ENCODE peak calls at places on chromosomes 6 and 20, in ten cellular contexts. One of them, this sample, is unnamed.

GRCh38 chr6:47292944-47293343 is 16.8 kb downstream of the TNFRSF21 start:
- DNase-seq in right lobe of liver: no peak
- DNase-seq in endodermal cell: no peak
- DNase-seq in Peyer's patch: no peak
- DNase-seq in psoas muscle: no peak
- DNase-seq in CD8-positive, alpha-beta T cell: no peak
- DNase-seq in HCT116: no peak
- DNase-seq in spleen: no peak
- DNase-seq in lower lobe of right lung: no peak
- DNase-seq in GM23338: no peak
- DNase-seq in this sample: no peak

GRCh38 chr6:161141173-161141572 is 132.7 kb downstream of the AGPAT4 start:
- DNase-seq in right lobe of liver: no peak
- DNase-seq in endodermal cell: no peak
- DNase-seq in Peyer's patch: no peak
- DNase-seq in psoas muscle: no peak
- DNase-seq in CD8-positive, alpha-beta T cell: no peak
- DNase-seq in HCT116: no peak
- DNase-seq in spleen: no peak
- DNase-seq in lower lobe of right lung: no peak
- DNase-seq in GM23338: no peak
- DNase-seq in this sample: no peak

GRCh38 chr6:85078071-85078470 is 313.7 kb upstream of the TBX18 start:
- DNase-seq in right lobe of liver: no peak
- DNase-seq in endodermal cell: no peak
- DNase-seq in Peyer's patch: no peak
- DNase-seq in psoas muscle: no peak
- DNase-seq in CD8-positive, alpha-beta T cell: no peak
- DNase-seq in HCT116: peak
- DNase-seq in spleen: no peak
- DNase-seq in lower lobe of right lung: no peak
- DNase-seq in GM23338: no peak
- DNase-seq in this sample: no peak

GRCh38 chr6:12348530-12349511 is 58.7 kb downstream of the EDN1 start:
- DNase-seq in right lobe of liver: no peak
- DNase-seq in endodermal cell: no peak
- DNase-seq in Peyer's patch: no peak
- DNase-seq in psoas muscle: no peak
- DNase-seq in CD8-positive, alpha-beta T cell: no peak
- DNase-seq in HCT116: peak
- DNase-seq in spleen: no peak
- DNase-seq in lower lobe of right lung: peak
- DNase-seq in GM23338: no peak
- DNase-seq in this sample: peak

GRCh38 chr6:117329926-117330325 is 64.6 kb downstream of the VGLL2 start:
- DNase-seq in right lobe of liver: no peak
- DNase-seq in endodermal cell: no peak
- DNase-seq in Peyer's patch: no peak
- DNase-seq in psoas muscle: no peak
- DNase-seq in CD8-positive, alpha-beta T cell: no peak
- DNase-seq in HCT116: no peak
- DNase-seq in spleen: peak
- DNase-seq in lower lobe of right lung: no peak
- DNase-seq in GM23338: no peak
- DNase-seq in this sample: no peak

GRCh38 chr20:47677314-47678129 is 107.8 kb downstream of the SULF2 start:
- DNase-seq in right lobe of liver: no peak
- DNase-seq in endodermal cell: peak
- DNase-seq in Peyer's patch: peak
- DNase-seq in psoas muscle: no peak
- DNase-seq in CD8-positive, alpha-beta T cell: peak
- DNase-seq in HCT116: peak
- DNase-seq in spleen: peak
- DNase-seq in lower lobe of right lung: no peak
- DNase-seq in GM23338: peak
- DNase-seq in this sample: no peak

GRCh38 chr20:19679931-19680330 is 78.1 kb upstream of the RIN2 start:
- DNase-seq in right lobe of liver: no peak
- DNase-seq in endodermal cell: no peak
- DNase-seq in Peyer's patch: no peak
- DNase-seq in psoas muscle: no peak
- DNase-seq in CD8-positive, alpha-beta T cell: no peak
- DNase-seq in HCT116: no peak
- DNase-seq in spleen: no peak
- DNase-seq in lower lobe of right lung: no peak
- DNase-seq in GM23338: no peak
- DNase-seq in this sample: no peak

GRCh38 chr20:19552144-19552895 is 205.7 kb upstream of the RIN2 start:
- DNase-seq in right lobe of liver: no peak
- DNase-seq in endodermal cell: peak
- DNase-seq in Peyer's patch: no peak
- DNase-seq in psoas muscle: no peak
- DNase-seq in CD8-positive, alpha-beta T cell: no peak
- DNase-seq in HCT116: no peak
- DNase-seq in spleen: no peak
- DNase-seq in lower lobe of right lung: peak
- DNase-seq in GM23338: peak
- DNase-seq in this sample: peak

DNA sequence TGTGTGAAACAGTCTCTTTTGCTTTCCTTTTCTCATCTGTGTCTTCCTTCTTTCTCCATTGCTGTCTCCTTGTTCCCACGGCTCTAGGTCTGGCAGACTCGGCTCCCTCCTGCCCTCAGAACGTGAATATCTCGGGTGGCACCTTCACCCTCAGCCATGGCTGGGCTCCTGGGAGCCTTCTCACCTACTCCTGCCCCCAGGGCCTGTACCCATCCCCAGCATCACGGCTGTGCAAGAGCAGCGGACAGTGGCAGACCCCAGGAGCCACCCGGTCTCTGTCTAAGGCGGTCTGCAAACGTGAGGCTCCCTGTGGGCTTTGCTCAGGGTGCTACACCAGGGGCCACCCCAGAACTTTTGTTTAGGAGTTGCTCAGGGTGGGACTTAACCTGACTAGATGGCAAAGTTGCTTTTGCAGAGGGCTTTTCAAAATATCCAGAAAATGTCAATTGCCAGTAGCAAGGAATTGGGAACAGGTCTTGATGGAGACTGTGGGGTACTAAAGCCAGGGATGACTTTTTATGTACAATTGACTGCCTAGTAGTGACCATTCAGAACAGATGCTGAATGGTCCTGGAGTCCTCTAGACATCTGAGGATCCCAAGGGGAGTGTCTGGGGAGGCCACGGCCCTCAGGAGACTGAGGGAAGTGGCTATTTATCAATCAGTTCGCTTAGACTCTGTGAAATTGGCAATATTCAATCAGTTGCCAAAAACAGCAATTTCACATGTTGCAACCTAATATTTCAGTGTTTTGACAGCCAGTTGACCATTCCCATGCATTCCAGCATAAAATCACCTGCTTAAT is 553 bp downstream of the C2 start:
- DNase-seq in right lobe of liver: no peak
- DNase-seq in endodermal cell: no peak
- DNase-seq in Peyer's patch: no peak
- DNase-seq in psoas muscle: no peak
- DNase-seq in CD8-positive, alpha-beta T cell: no peak
- DNase-seq in HCT116: no peak
- DNase-seq in spleen: no peak
- DNase-seq in lower lobe of right lung: no peak
- DNase-seq in GM23338: no peak
- DNase-seq in this sample: no peak
- H3K27ac ChIP-seq in right lobe of liver: peak
- H3K27ac ChIP-seq in endodermal cell: no peak
- H3K27ac ChIP-seq in Peyer's patch: peak
- H3K27ac ChIP-seq in psoas muscle: no peak
- H3K27ac ChIP-seq in CD8-positive, alpha-beta T cell: no peak
- H3K27ac ChIP-seq in HCT116: no peak
- H3K27ac ChIP-seq in spleen: peak
- H3K27ac ChIP-seq in lower lobe of right lung: peak
- H3K27ac ChIP-seq in GM23338: no peak
- H3K27ac ChIP-seq in this sample: no peak

GRCh38 chr20:33684533-33685327 is 1.5 kb downstream of the E2F1 start:
- DNase-seq in right lobe of liver: no peak
- DNase-seq in endodermal cell: peak
- DNase-seq in Peyer's patch: no peak
- DNase-seq in psoas muscle: no peak
- DNase-seq in CD8-positive, alpha-beta T cell: no peak
- DNase-seq in HCT116: no peak
- DNase-seq in spleen: no peak
- DNase-seq in lower lobe of right lung: no peak
- DNase-seq in GM23338: peak
- DNase-seq in this sample: no peak
- H3K4me3 ChIP-seq in right lobe of liver: no peak
- H3K4me3 ChIP-seq in endodermal cell: peak
- H3K4me3 ChIP-seq in Peyer's patch: peak
- H3K4me3 ChIP-seq in psoas muscle: no peak
- H3K4me3 ChIP-seq in CD8-positive, alpha-beta T cell: no peak
- H3K4me3 ChIP-seq in HCT116: peak
- H3K4me3 ChIP-seq in spleen: peak
- H3K4me3 ChIP-seq in lower lobe of right lung: peak
- H3K4me3 ChIP-seq in GM23338: peak
- H3K4me3 ChIP-seq in this sample: no peak

GRCh38 chr6:98384334-98384733 is 450.0 kb upstream of the POU3F2 start:
- DNase-seq in right lobe of liver: no peak
- DNase-seq in endodermal cell: no peak
- DNase-seq in Peyer's patch: no peak
- DNase-seq in psoas muscle: no peak
- DNase-seq in CD8-positive, alpha-beta T cell: no peak
- DNase-seq in HCT116: no peak
- DNase-seq in spleen: no peak
- DNase-seq in lower lobe of right lung: no peak
- DNase-seq in GM23338: no peak
- DNase-seq in this sample: no peak

GRCh38 chr6:98382246-98382645 is 452.1 kb upstream of the POU3F2 start:
- DNase-seq in right lobe of liver: no peak
- DNase-seq in endodermal cell: no peak
- DNase-seq in Peyer's patch: no peak
- DNase-seq in psoas muscle: no peak
- DNase-seq in CD8-positive, alpha-beta T cell: no peak
- DNase-seq in HCT116: no peak
- DNase-seq in spleen: no peak
- DNase-seq in lower lobe of right lung: no peak
- DNase-seq in GM23338: no peak
- DNase-seq in this sample: no peak

GRCh38 chr6:98384766-98385165 is 449.6 kb upstream of the POU3F2 start:
- DNase-seq in right lobe of liver: no peak
- DNase-seq in endodermal cell: no peak
- DNase-seq in Peyer's patch: no peak
- DNase-seq in psoas muscle: no peak
- DNase-seq in CD8-positive, alpha-beta T cell: no peak
- DNase-seq in HCT116: no peak
- DNase-seq in spleen: no peak
- DNase-seq in lower lobe of right lung: no peak
- DNase-seq in GM23338: no peak
- DNase-seq in this sample: no peak
- TF ChIP-seq CTCF in right lobe of liver: no peak
- TF ChIP-seq CTCF in endodermal cell: no peak
- TF ChIP-seq CTCF in Peyer's patch: no peak
- TF ChIP-seq CTCF in psoas muscle: no peak
- TF ChIP-seq CTCF in CD8-positive, alpha-beta T cell: no peak
- TF ChIP-seq CTCF in HCT116: no peak
- TF ChIP-seq CTCF in spleen: no peak
- TF ChIP-seq CTCF in lower lobe of right lung: no peak
- TF ChIP-seq CTCF in GM23338: no peak
- TF ChIP-seq CTCF in this sample: no peak

DNA sequence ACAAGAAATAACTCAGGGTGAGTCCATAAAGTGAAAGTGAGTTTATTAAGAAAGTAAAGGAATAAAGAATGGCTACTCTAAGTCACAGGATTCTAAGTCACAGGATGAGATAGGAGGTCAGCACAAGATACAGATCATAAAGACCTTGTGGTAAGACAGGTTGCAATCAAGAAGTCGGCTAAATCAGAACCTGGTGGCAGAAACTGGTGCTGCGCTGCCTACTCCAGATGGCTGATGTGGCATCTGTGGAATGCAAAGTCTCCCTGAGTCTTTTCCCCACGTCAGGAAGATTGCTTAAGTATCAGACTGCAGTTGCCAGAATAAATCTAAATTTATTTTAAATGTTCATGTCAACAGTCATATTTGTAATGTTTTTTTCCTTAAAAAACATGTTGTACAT is 10.7 kb upstream of the KCNK15 start:
- DNase-seq in right lobe of liver: no peak
- DNase-seq in endodermal cell: peak
- DNase-seq in Peyer's patch: no peak
- DNase-seq in psoas muscle: no peak
- DNase-seq in CD8-positive, alpha-beta T cell: no peak
- DNase-seq in HCT116: no peak
- DNase-seq in spleen: no peak
- DNase-seq in lower lobe of right lung: no peak
- DNase-seq in GM23338: peak
- DNase-seq in this sample: peak
- H3K27ac ChIP-seq in right lobe of liver: no peak
- H3K27ac ChIP-seq in endodermal cell: no peak
- H3K27ac ChIP-seq in Peyer's patch: no peak
- H3K27ac ChIP-seq in psoas muscle: no peak
- H3K27ac ChIP-seq in CD8-positive, alpha-beta T cell: no peak
- H3K27ac ChIP-seq in HCT116: no peak
- H3K27ac ChIP-seq in spleen: no peak
- H3K27ac ChIP-seq in lower lobe of right lung: no peak
- H3K27ac ChIP-seq in GM23338: no peak
- H3K27ac ChIP-seq in this sample: peak